ENCODE peak calls at places on chromosomes 16 and 17, in six cellular contexts. W is IMR-90, E is HepG2, V is K562, G is SK-N-SH, Y is GM12878. C is an unnamed sample.

GRCh38 chr17:74619077-74619673 is 4.4 kb downstream of the CD300E start:
- DNase-seq in E (no peak), Y (no peak), V (no peak), W (no peak), G (no peak), C (no peak)

GRCh38 chr17:17353625-17354484 is 50.7 kb downstream of the NT5M start:
- DNase-seq in W (no peak), G (no peak), V (no peak), Y (no peak), E (no peak), C (no peak)

GRCh38 chr17:78664476-78665384 is 87.5 kb upstream of the DNAH17 start:
- DNase-seq in Y (no peak), E (peak; percentile 71), V (peak; percentile 13), G (no peak), W (peak; percentile 23), C (no peak)

GRCh38 chr17:56681561-56682266 is 88.2 kb downstream of the NOG start:
- DNase-seq in V (peak; percentile 5), Y (no peak), G (no peak), W (peak; percentile 98), E (no peak), C (no peak)

GRCh38 chr16:4081577-4082021 is 34.6 kb downstream of the ADCY9 start:
- DNase-seq in V (no peak), W (peak; percentile 49), Y (no peak), G (peak; percentile 42), E (no peak), C (no peak)

GRCh38 chr16:51971184-51971583 is 575.8 kb downstream of the TOX3 start:
- DNase-seq in Y (no peak), E (no peak), V (peak; percentile 2), W (peak; percentile 52), G (peak; percentile 68), C (peak; percentile 13)

GRCh38 chr16:2486645-2487516 is 12.0 kb downstream of the TBC1D24 start:
- DNase-seq in W (peak; percentile 23), E (no peak), Y (peak; percentile 51), V (no peak), G (no peak), C (no peak)

GRCh38 chr16:16133943-16134604 is 89.2 kb downstream of the ABCC6 start:
- DNase-seq in Y (no peak), E (no peak), V (no peak), W (no peak), G (no peak), C (peak; percentile 48)

GRCh38 chr16:728131-728889 is 1.4 kb downstream of the HAGHL start:
- DNase-seq in V (peak; percentile 95), G (peak; percentile 96), Y (no peak), E (no peak), W (peak; percentile 78), C (peak; percentile 63)

GRCh38 chr16:75580-76501 is 2.2 kb upstream of the MPG start:
- DNase-seq in E (peak; percentile 82), G (peak; percentile 63), V (peak; percentile 79), W (peak; percentile 86), Y (no peak), C (no peak)

GRCh38 chr16:79137528-79137927 is 463.0 kb downstream of the MAF start:
- DNase-seq in W (no peak), G (peak; percentile 5), Y (no peak), E (no peak), V (no peak), C (no peak)

GRCh38 chr16:28321700-28322411 is 29.5 kb downstream of the SBK1 start:
- DNase-seq in Y (no peak), E (peak; percentile 32), G (peak; percentile 80), V (peak; percentile 50), W (peak; percentile 9), C (peak; percentile 38)

GRCh38 chr16:22174642-22175041 is 12.3 kb downstream of the SDR42E2 start:
- DNase-seq in E (no peak), W (no peak), Y (no peak), V (no peak), G (no peak), C (no peak)

GRCh38 chr16:81495321-81496234 is 51.0 kb downstream of the CMIP start:
- DNase-seq in G (peak; percentile 73), E (no peak), V (peak; percentile 99), W (no peak), Y (no peak), C (no peak)

GRCh38 chr17:7403043-7403901 is 625 bp downstream of the TMEM256 start:
- DNase-seq in Y (no peak), E (peak; percentile 79), G (peak; percentile 86), W (no peak), V (peak; percentile 55), C (peak; percentile 38)

GRCh38 chr17:38620551-38621277 is 15.0 kb upstream of the SRCIN1 start:
- DNase-seq in Y (no peak), E (peak; percentile 100), V (no peak), G (no peak), W (no peak), C (no peak)

GRCh38 chr16:85390511-85391174 is 222.5 kb upstream of the GSE1 start:
- DNase-seq in E (peak; percentile 90), G (peak; percentile 90), W (peak; percentile 95), V (peak; percentile 94), Y (no peak), C (peak; percentile 87)

GRCh38 chr17:27379863-27380533 is 76.2 kb upstream of the KSR1 start:
- DNase-seq in G (peak; percentile 80), Y (no peak), E (no peak), V (peak; percentile 79), W (peak; percentile 43), C (no peak)

GRCh38 chr17:80187090-80187489 is 17.3 kb downstream of the CARD14 start:
- DNase-seq in V (no peak), G (no peak), Y (no peak), E (no peak), W (peak; percentile 39), C (peak; percentile 58)

DNA sequence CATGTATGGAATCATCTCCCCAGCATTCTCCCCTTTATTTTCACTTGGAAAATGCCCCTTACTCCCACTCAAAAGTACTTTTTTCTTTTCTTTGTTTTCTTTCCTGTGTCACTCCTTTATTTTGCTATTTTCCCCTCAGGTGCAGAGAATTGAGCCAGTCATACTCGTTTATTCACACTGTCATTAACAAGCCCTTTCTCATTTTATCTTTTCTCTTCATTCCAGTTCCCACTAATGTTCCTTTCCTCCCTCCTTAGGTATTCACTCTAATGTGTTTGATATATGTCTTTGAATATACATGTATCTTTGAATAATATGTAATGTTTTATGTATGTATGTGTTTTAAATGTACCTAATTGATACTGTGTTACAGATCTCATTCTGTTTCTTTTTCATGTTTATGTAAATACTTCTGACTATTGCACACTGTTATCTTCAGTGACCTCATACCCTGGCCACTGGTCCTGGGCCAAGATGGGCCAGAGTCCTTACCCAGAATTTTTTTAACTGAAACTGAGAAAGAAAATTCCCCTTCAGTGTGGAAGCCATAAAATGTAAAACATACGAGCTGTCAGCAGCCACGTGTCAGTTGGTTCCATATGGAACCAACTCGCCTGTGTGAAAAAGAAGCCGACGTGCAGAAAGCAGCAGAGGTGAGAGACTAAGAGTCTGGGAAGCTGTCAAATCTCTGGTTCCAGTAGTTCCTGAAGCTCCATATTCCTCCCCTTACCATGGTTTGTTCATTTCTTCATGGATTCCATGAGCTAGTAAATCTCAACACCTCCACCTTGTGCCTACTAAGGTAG is 5.8 kb downstream of the SRR start:
- DNase-seq in Y (no peak), V (no peak), W (peak; percentile 66), G (no peak), E (no peak), C (no peak)
- TF ChIP-seq SMC3 in Y (no peak), V (no peak), W (no peak), G (no peak), E (no peak), C (no peak)

GRCh38 chr17:75783069-75783783 is 1.4 kb upstream of the UNK start:
- DNase-seq in Y (peak; percentile 83), E (peak; percentile 52), V (peak; percentile 59), G (peak; percentile 30), W (peak; percentile 64), C (peak; percentile 59)

GRCh38 chr17:75785770-75786538 is 1.3 kb downstream of the UNK start:
- DNase-seq in E (no peak), V (peak; percentile 50), G (peak; percentile 42), W (peak; percentile 68), Y (no peak), C (no peak)

GRCh38 chr17:75785016-75785769 is 587 bp downstream of the UNK start:
- DNase-seq in W (peak; percentile 86), Y (peak; percentile 67), E (peak; percentile 87), G (peak; percentile 94), V (peak; percentile 97), C (no peak)

GRCh38 chr17:75784473-75785015 is at the start of gene UNK:
- DNase-seq in G (peak; percentile 99), W (peak; percentile 100), Y (peak; percentile 96), E (peak; percentile 99), V (peak; percentile 99), C (peak; percentile 100)

GRCh38 chr17:75783803-75784472 is 668 bp upstream of the UNK start:
- DNase-seq in E (no peak), W (no peak), Y (no peak), G (no peak), V (peak; percentile 61), C (no peak)
- TF ChIP-seq RAD21 in E (no peak), W (no peak), Y (no peak), G (no peak), V (no peak), C (no peak)

GRCh38 chr17:77472837-77473214 is 332.1 kb downstream of the SEC14L1 start:
- DNase-seq in G (no peak), W (no peak), V (no peak), Y (no peak), E (no peak), C (no peak)

GRCh38 chr17:77470800-77471733 is 330.3 kb downstream of the SEC14L1 start:
- DNase-seq in G (peak; percentile 89), W (peak; percentile 43), E (peak; percentile 44), Y (no peak), V (peak; percentile 83), C (peak; percentile 34)

GRCh38 chr17:77470330-77470786 is 329.6 kb downstream of the SEC14L1 start:
- DNase-seq in E (no peak), G (no peak), Y (no peak), W (no peak), V (no peak), C (no peak)

GRCh38 chr17:77473615-77474226 is 333.0 kb downstream of the SEC14L1 start:
- DNase-seq in W (no peak), E (no peak), V (no peak), Y (no peak), G (no peak), C (no peak)

GRCh38 chr17:77471984-77472836 is 331.4 kb downstream of the SEC14L1 start:
- DNase-seq in Y (no peak), V (peak; percentile 41), E (no peak), G (peak; percentile 67), W (peak; percentile 64), C (no peak)
- H3K4me1 ChIP-seq in Y (peaks cover 63% of the 10 kb centered on the region), V (peaks cover 31% of the 10 kb centered on the region), E (peaks cover 51% of the 10 kb centered on the region), G (peaks cover 72% of the 10 kb centered on the region), W (peaks cover 66% of the 10 kb centered on the region), C (peaks cover 54% of the 10 kb centered on the region)

DNA sequence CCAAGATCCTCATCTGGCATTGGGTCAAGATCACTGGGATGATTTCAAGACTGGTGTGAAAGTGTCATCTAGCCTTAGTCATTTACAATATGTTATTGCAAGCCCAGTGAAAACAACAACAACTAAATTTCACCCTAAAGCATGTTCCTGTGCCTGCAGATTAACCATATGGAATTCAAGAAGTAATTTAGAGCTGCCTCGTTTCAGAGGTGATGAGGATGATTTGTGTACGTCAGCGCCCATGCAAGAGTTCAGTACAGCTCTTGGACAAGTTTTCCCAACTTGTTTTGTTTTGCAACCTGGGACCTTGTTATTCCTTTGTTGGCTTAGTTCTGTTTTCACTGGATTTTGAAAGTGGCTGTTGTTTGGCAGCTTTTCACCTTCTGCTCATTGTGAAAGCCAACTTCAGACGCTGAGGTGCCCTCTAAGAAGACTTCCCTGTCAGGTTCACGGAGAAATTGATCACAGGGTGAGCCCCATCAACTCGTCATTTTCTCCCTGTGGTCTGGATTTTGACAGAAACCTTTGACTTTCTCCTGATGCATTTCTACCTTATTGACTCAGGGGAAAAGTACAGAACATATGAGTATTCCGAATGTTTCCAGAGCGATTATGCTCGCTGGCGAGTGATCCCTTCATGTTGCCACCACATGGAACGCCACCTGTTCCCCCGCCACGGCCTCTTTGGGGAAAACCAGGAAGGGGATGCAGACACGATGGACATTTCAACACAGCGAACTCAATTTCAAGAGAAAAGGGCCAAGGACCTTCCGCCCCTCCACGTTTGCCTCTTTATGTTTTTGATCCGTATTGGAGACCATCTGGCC is 85.6 kb downstream of the FOXL1 start:
- DNase-seq in G (no peak), W (peak; percentile 28), Y (no peak), V (no peak), E (no peak), C (no peak)
- TF ChIP-seq SMC3 in G (no peak), W (no peak), Y (no peak), V (no peak), E (no peak), C (no peak)

C was measured in A549.